ENCODE peak calls at places on chromosomes 11 and 22, in four cellular contexts. W is HCT116, U is K562, Y is HepG2. C is an unnamed sample.

GRCh38 chr11:57514538-57515331 is 767 bp downstream of the SLC43A1 start:
- DNase-seq in W (no peak), U (peak; percentile 75), Y (peak; percentile 46), C (no peak)

GRCh38 chr11:114277637-114278341 is 18.4 kb upstream of the NNMT start:
- DNase-seq in W (no peak), U (no peak), Y (no peak), C (no peak)

GRCh38 chr22:30694171-30694637 is 470 bp upstream of the OSBP2 start:
- DNase-seq in W (peak; percentile 29), U (no peak), Y (no peak), C (no peak)

GRCh38 chr22:36797988-36798670 is 18.7 kb downstream of the PVALB start:
- DNase-seq in W (no peak), U (no peak), Y (no peak), C (no peak)

GRCh38 chr11:34603129-34604001 is 17.5 kb upstream of the EHF start:
- DNase-seq in W (no peak), U (peak; percentile 85), Y (no peak), C (no peak)

GRCh38 chr11:32052218-32052617 is 38.7 kb upstream of the RCN1 start:
- DNase-seq in W (peak; percentile 49), U (peak; percentile 64), Y (peak; percentile 18), C (no peak)

GRCh38 chr11:133919330-133920108 is 37.2 kb downstream of the IGSF9B start:
- DNase-seq in W (no peak), U (no peak), Y (no peak), C (no peak)

GRCh38 chr11:133230446-133230845 is 301.9 kb downstream of the OPCML start:
- DNase-seq in W (no peak), U (no peak), Y (no peak), C (no peak)

GRCh38 chr22:39530692-39531331 is 1.7 kb downstream of the RPS19BP1 start:
- DNase-seq in W (no peak), U (peak; percentile 53), Y (peak; percentile 57), C (no peak)

GRCh38 chr11:133029096-133029495 is 503.2 kb downstream of the OPCML start:
- DNase-seq in W (no peak), U (no peak), Y (no peak), C (no peak)

GRCh38 chr22:29072979-29073617 is at the start of gene KREMEN1:
- DNase-seq in W (no peak), U (no peak), Y (no peak), C (no peak)

DNA sequence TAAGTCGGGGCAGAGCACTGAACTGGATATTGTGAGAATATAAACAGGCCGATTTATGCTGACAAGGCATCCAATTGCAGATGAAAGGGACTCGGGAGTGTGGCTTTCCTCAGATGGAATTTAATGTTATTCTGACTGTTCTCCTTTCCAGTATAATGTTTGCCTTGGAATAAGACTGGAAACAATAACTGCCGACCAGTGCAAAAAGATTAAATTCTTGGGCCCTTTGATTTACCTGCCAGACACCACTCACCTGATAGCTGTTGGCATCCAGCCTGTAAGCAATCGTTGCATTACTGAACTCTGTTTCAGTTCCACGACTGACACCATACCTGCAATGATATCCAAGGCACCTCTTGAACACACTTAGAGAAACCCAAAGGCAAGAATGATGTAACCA is 10.9 kb downstream of the NUP160 start:
- DNase-seq in W (no peak), U (no peak), Y (no peak), C (no peak)
- H3K36me3 ChIP-seq in W (peaks cover 78% of the 10 kb centered on the region), U (peaks cover 94% of the 10 kb centered on the region), Y (peaks cover 92% of the 10 kb centered on the region), C (peaks cover 62% of the 10 kb centered on the region)

DNA sequence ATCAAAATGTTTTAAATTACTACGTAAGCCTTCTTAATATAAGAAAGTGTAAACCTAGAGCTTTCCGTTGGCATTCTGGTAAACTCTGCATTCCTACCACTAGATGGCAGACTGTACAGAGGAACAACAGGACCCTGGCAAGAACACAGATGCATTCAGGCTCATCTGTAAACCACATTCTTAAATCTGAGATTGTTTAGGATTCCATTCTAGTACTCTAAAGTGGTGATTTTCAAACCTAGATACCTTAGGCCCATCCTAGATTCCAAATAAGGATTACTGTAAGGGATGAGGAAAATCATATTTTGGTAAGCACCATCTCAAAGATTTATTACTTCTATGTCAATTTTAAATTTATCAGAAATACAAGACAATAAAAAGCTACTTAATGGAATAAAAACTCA is 26.9 kb downstream of the PICALM start:
- DNase-seq in W (peak; percentile 76), U (peak; percentile 72), Y (peak; percentile 77), C (peak; percentile 90)
- TF ChIP-seq POLR2AphosphoS5 in W (no peak), U (no peak), Y (no peak), C (no peak)

DNA sequence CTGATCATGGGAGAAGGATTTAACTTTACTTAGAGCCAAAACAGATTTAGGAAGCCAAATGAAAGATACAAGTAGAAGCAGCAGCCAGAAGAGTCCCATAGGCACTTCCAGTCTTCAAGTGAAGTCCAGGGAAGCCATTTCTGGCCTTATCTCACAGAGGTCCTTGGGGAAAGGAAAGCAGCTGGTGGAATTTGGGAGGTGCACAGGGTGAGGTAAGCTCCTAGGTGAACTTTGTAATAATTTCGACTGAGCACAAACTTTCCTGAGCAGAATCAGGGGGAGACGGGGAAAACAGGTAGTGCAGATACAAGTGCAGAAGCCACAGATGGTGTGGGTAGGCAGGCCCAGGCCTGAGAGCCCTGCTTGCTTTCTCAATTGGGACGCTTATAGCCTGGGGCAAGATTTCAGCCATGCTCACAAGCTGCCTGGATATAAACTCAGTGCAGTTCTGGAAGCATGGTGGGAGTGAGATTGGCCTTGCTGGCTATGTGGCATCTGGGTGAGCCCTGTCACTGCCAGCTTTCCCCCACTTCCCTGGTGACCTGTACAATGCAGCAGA is 44.9 kb downstream of the GAS2 start:
- DNase-seq in W (no peak), U (no peak), Y (no peak), C (no peak)
- TF ChIP-seq TCF7L2 in W (no peak), U (no peak), Y (no peak), C (no peak)

GRCh38 chr22:17549183-17549582 is 14.1 kb upstream of the SLC25A18 start:
- DNase-seq in W (no peak), U (no peak), Y (no peak), C (no peak)
- H3K36me3 ChIP-seq in W (no peaks in the 10 kb centered on the region), U (no peaks in the 10 kb centered on the region), Y (no peaks in the 10 kb centered on the region), C (no peaks in the 10 kb centered on the region)